ENCODE peak calls at places on chromosomes 13 and 19, in five cellular contexts. E, C, M, W and A are unnamed samples.

GRCh38 chr13:100673376-100673830 is 1.2 kb downstream of the TMTC4 start:
- DNase-seq in E (peak; percentile 45), C (no peak), M (no peak), W (peak; percentile 20), A (no peak)

GRCh38 chr19:10521461-10522216 is 4.4 kb upstream of the S1PR5 start:
- DNase-seq in E (no peak), C (no peak), M (no peak), W (no peak), A (no peak)

GRCh38 chr13:35621989-35622388 is 145.5 kb upstream of the MAB21L1 start:
- DNase-seq in E (no peak), C (no peak), M (no peak), W (no peak), A (no peak)

GRCh38 chr13:24273926-24274325 is 35.5 kb upstream of the C1QTNF9 start:
- DNase-seq in E (no peak), C (no peak), M (no peak), W (no peak), A (no peak)

GRCh38 chr19:4506449-4507149 is 11.7 kb downstream of the PLIN4 start:
- DNase-seq in E (no peak), C (no peak), M (no peak), W (no peak), A (no peak)

GRCh38 chr13:65336916-65337315 is 1893.2 kb downstream of the PCDH9 start:
- DNase-seq in E (no peak), C (no peak), M (no peak), W (no peak), A (no peak)

GRCh38 chr13:106418556-106418955 is 116.9 kb downstream of the EFNB2 start:
- DNase-seq in E (no peak), C (no peak), M (no peak), W (no peak), A (no peak)

GRCh38 chr19:7272856-7273578 is 21.2 kb downstream of the INSR start:
- DNase-seq in E (no peak), C (no peak), M (no peak), W (no peak), A (no peak)

GRCh38 chr13:32585625-32586021 is 629 bp upstream of the PDS5B start:
- DNase-seq in E (no peak), C (no peak), M (no peak), W (no peak), A (peak; percentile 49)

GRCh38 chr13:66972659-66973058 is 257.5 kb downstream of the PCDH9 start:
- DNase-seq in E (no peak), C (no peak), M (no peak), W (no peak), A (no peak)

GRCh38 chr13:49690133-49690989 is 925 bp downstream of the EBPL start:
- DNase-seq in E (no peak), C (no peak), M (no peak), W (no peak), A (no peak)

GRCh38 chr19:41888926-41889325 is 5.9 kb downstream of the ARHGEF1 start:
- DNase-seq in E (no peak), C (no peak), M (no peak), W (no peak), A (no peak)

GRCh38 chr13:80342541-80343371 is 1.8 kb upstream of the SPRY2 start:
- DNase-seq in E (peak; percentile 89), C (peak; percentile 94), M (peak; percentile 85), W (peak; percentile 91), A (peak; percentile 52)

GRCh38 chr19:15871570-15871969 is 26.3 kb downstream of the CYP4F2 start:
- DNase-seq in E (no peak), C (no peak), M (no peak), W (no peak), A (no peak)

GRCh38 chr19:16851031-16851712 is 22.0 kb downstream of the SIN3B start:
- DNase-seq in E (no peak), C (no peak), M (no peak), W (no peak), A (no peak)

GRCh38 chr13:44425041-44425814 is 51.6 kb downstream of the SERP2 start:
- DNase-seq in E (no peak), C (no peak), M (no peak), W (no peak), A (no peak)

GRCh38 chr13:43191561-43191960 is 168.2 kb downstream of the DNAJC15 start:
- DNase-seq in E (no peak), C (no peak), M (no peak), W (no peak), A (no peak)

GRCh38 chr13:73776137-73776785 is 357.9 kb downstream of the KLF12 start:
- DNase-seq in E (no peak), C (no peak), M (no peak), W (no peak), A (no peak)

GRCh38 chr19:38561658-38562057 is 56.1 kb downstream of the MAP4K1 start:
- DNase-seq in E (no peak), C (no peak), M (no peak), W (no peak), A (no peak)

GRCh38 chr13:39129253-39129652 is 91.0 kb downstream of the NHLRC3 start:
- DNase-seq in E (no peak), C (no peak), M (no peak), W (no peak), A (no peak)

GRCh38 chr19:7262470-7262869 is 31.7 kb downstream of the INSR start:
- DNase-seq in E (no peak), C (no peak), M (no peak), W (no peak), A (no peak)

GRCh38 chr13:42270857-42271215 is 1.1 kb upstream of the AKAP11 start:
- DNase-seq in E (no peak), C (no peak), M (no peak), W (no peak), A (no peak)

GRCh38 chr19:46926201-46927071 is 65.6 kb downstream of the ARHGAP35 start:
- DNase-seq in E (no peak), C (no peak), M (no peak), W (no peak), A (no peak)

GRCh38 chr19:57056972-57057371 is 62.8 kb upstream of the USP29 start:
- DNase-seq in E (peak; percentile 91), C (no peak), M (peak; percentile 6), W (peak; percentile 27), A (no peak)

GRCh38 chr13:113886561-113887112 is 22.8 kb upstream of the GAS6 start:
- DNase-seq in E (no peak), C (no peak), M (no peak), W (no peak), A (no peak)

GRCh38 chr13:113732176-113732960 is 26.7 kb upstream of the TMEM255B start:
- DNase-seq in E (no peak), C (peak; percentile 57), M (no peak), W (no peak), A (no peak)

GRCh38 chr19:12946092-12946845 is 607 bp downstream of the RAD23A start:
- DNase-seq in E (peak; percentile 79), C (peak; percentile 89), M (peak; percentile 68), W (peak; percentile 68), A (peak; percentile 37)

GRCh38 chr19:12940897-12941296 is 2.5 kb downstream of the CALR start:
- DNase-seq in E (no peak), C (no peak), M (no peak), W (no peak), A (no peak)

GRCh38 chr19:12945479-12946091 is at the start of gene RAD23A:
- DNase-seq in E (peak; percentile 100), C (peak; percentile 99), M (peak; percentile 97), W (peak; percentile 99), A (peak; percentile 97)

GRCh38 chr19:12943437-12944044 is 2.1 kb upstream of the RAD23A start:
- DNase-seq in E (no peak), C (no peak), M (no peak), W (no peak), A (no peak)

DNA sequence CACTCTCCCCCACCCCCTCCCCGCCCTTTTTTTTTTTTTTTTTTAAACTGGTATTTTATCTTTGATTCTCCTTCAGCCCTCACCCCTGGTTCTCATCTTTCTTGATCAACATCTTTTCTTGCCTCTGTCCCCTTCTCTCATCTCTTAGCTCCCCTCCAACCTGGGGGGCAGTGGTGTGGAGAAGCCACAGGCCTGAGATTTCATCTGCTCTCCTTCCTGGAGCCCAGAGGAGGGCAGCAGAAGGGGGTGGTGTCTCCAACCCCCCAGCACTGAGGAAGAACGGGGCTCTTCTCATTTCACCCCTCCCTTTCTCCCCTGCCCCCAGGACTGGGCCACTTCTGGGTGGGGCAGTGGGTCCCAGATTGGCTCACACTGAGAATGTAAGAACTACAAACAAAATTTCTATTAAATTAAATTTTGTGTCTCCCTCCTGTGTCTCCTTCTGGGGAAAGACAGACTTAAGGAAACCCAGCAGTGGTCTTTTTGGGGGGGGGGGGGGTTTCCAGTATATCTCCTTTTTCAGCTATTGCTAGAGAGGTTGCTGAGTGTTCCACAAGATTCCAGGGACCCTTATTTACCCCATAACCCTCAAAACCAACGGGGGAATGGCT is 1.5 kb upstream of the RAD23A start:
- DNase-seq in E (no peak), C (no peak), M (no peak), W (no peak), A (no peak)
- H3K36me3 ChIP-seq in E (no peaks in the 10 kb centered on the region), C (peaks cover 75% of the 10 kb centered on the region), M (peaks cover 32% of the 10 kb centered on the region), W (peaks cover 76% of the 10 kb centered on the region), A (peaks cover 55% of the 10 kb centered on the region)

GRCh38 chr19:40598121-40598917 is 2.9 kb upstream of the LTBP4 start:
- DNase-seq in E (peak; percentile 94), C (peak; percentile 92), M (peak; percentile 89), W (peak; percentile 90), A (peak; percentile 68)
- H3K27ac ChIP-seq in E (peak overlapping the region; percentile 63), C (no peak overlapping the region), M (peak overlapping the region; percentile 13), W (peak overlapping the region; percentile 94), A (no peak overlapping the region)

GRCh38 chr19:13396256-13397080 is 109.8 kb downstream of the CACNA1A start:
- DNase-seq in E (no peak), C (no peak), M (no peak), W (peak; percentile 27), A (no peak)
- H3K4me3 ChIP-seq in E (no peak overlapping the region), C (no peak overlapping the region), M (no peak overlapping the region), W (no peak overlapping the region), A (no peak overlapping the region)

GRCh38 chr13:110154370-110155031 is 152.5 kb downstream of the COL4A1 start:
- DNase-seq in E (no peak), C (no peak), M (no peak), W (no peak), A (no peak)
- H3K36me3 ChIP-seq in E (no peaks in the 10 kb centered on the region), C (peaks cover 70% of the 10 kb centered on the region), M (peaks cover 36% of the 10 kb centered on the region), W (peaks cover 100% of the 10 kb centered on the region), A (no peaks in the 10 kb centered on the region)

DNA sequence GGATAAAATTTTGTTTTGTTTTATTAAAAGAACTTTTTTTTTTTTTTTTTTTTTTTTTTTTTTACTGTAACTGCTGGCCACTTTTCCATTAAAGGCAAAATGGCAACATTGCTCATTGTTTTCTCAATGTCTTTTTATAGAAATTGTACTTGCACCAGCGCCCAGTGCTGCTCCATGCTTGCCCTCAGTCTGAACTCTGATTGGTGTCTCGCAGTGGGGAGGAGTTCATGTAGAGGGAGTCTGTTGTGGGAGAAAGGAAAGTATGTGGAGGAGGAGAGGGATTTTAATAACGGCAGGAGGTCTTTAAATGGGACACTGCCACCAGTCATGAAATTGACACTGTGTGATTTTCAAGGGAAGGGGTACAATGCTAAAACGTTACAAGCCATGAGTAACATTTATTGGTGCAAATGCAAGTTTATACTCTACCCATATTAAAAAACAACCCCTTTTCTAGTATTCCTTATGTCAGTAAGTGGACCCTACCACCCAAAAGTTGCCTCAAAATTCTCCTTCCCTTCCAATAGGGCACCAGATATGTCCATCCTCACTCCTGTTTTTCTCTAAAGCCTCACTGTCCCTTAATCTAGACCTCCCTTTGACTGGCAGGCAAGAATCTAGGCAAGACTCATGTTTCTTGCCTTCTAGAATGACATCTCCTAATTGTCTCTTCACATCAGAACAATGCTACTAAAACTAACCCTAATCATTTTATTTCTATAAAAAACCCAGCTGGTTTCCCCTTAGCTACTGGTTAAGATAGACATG is 3.2 kb downstream of the RASL11A start:
- DNase-seq in E (no peak), C (no peak), M (peak; percentile 41), W (no peak), A (no peak)
- H3K27ac ChIP-seq in E (peak overlapping the region; percentile 26), C (no peak overlapping the region), M (no peak overlapping the region), W (peak overlapping the region; percentile 50), A (no peak overlapping the region)

GRCh38 chr19:45876411-45877197 is 9.3 kb downstream of the IRF2BP1 start:
- DNase-seq in E (no peak), C (peak; percentile 85), M (peak; percentile 63), W (peak; percentile 41), A (no peak)
- H3K4me3 ChIP-seq in E (no peak overlapping the region), C (peak overlapping the region; percentile 26), M (peak overlapping the region; percentile 43), W (peak overlapping the region; percentile 39), A (no peak overlapping the region)